ENCODE peak calls at places on chromosomes 6 and 20, in nine cellular contexts. U, A, S, F, X, K, W, P and J are unnamed samples.
A peak's percentile ranks its signal among the peaks of the same experiment; 100 is the strongest.

GRCh38 chr6:10682319-10682988 is 12.0 kb downstream of the C6orf52 start:
- DNase-seq in S (no peak), F (no peak), W (no peak), X (no peak), A (no peak), U (no peak), P (no peak), K (no peak), J (no peak)

GRCh38 chr6:101083533-101084172 is 202.5 kb upstream of the ASCC3 start:
- DNase-seq in U (peak; percentile 93), F (no peak), W (no peak), S (no peak), X (no peak), P (no peak), K (no peak), A (no peak), J (peak; percentile 46)

GRCh38 chr20:49957487-49957938 is 21.3 kb downstream of the RNF114 start:
- DNase-seq in K (no peak), W (no peak), U (peak; percentile 14), S (no peak), P (no peak), A (no peak), X (no peak), F (no peak), J (no peak)

GRCh38 chr20:432208-432607 is 24.1 kb downstream of the RBCK1 start:
- DNase-seq in X (no peak), P (no peak), W (no peak), U (no peak), A (no peak), S (no peak), F (no peak), K (no peak), J (no peak)

GRCh38 chr6:1616556-1617463 is 7.1 kb downstream of the FOXC1 start:
- DNase-seq in A (no peak), P (no peak), F (no peak), S (no peak), X (no peak), U (no peak), W (no peak), K (no peak), J (no peak)

GRCh38 chr20:50192364-50193168 is 1.9 kb downstream of the CEBPB start:
- DNase-seq in F (peak; percentile 69), S (peak; percentile 76), A (peak; percentile 80), W (peak; percentile 53), K (peak; percentile 73), P (peak; percentile 53), X (peak; percentile 94), U (peak; percentile 89), J (no peak)

GRCh38 chr6:128882991-128883571 is at the start of gene LAMA2:
- DNase-seq in W (peak; percentile 15), U (peak; percentile 64), A (no peak), X (peak; percentile 54), K (peak; percentile 52), P (peak; percentile 63), S (no peak), F (peak; percentile 87), J (no peak)

GRCh38 chr20:3563548-3564177 is 92.8 kb downstream of the ATRN start:
- DNase-seq in X (peak; percentile 45), K (no peak), U (peak; percentile 60), F (no peak), A (peak; percentile 1), W (peak; percentile 49), S (peak; percentile 9), P (no peak), J (peak; percentile 40)

GRCh38 chr6:43185391-43185790 is 3.4 kb downstream of the CUL9 start:
- DNase-seq in W (no peak), S (no peak), P (no peak), F (no peak), U (no peak), X (no peak), A (no peak), K (no peak), J (no peak)

GRCh38 chr20:61730631-61731362 is 334.9 kb downstream of the TAF4 start:
- DNase-seq in U (no peak), S (no peak), F (no peak), A (no peak), X (no peak), K (no peak), P (no peak), W (no peak), J (no peak)

GRCh38 chr6:54282186-54282585 is 26.1 kb upstream of the TINAG start:
- DNase-seq in F (no peak), S (no peak), X (peak; percentile 46), P (no peak), U (peak; percentile 92), W (no peak), K (peak; percentile 40), A (no peak), J (no peak)

GRCh38 chr20:37265152-37265551 is 3.5 kb upstream of the GHRH start:
- DNase-seq in X (no peak), U (no peak), P (no peak), W (no peak), K (no peak), F (no peak), S (peak; percentile 35), A (no peak), J (no peak)

GRCh38 chr6:126939784-126940183 is 178.7 kb upstream of the RSPO3 start:
- DNase-seq in K (no peak), P (no peak), X (no peak), F (no peak), U (no peak), S (no peak), A (no peak), W (no peak), J (no peak)

GRCh38 chr6:6315660-6316059 is 4.8 kb downstream of the F13A1 start:
- DNase-seq in F (peak; percentile 57), P (peak; percentile 53), W (peak; percentile 14), X (peak; percentile 3), K (peak; percentile 29), S (no peak), U (peak; percentile 4), A (peak; percentile 7), J (peak; percentile 40)

GRCh38 chr20:51966296-51966971 is 164.1 kb upstream of the SALL4 start:
- DNase-seq in S (peak; percentile 13), U (peak; percentile 71), P (peak; percentile 52), W (no peak), K (peak; percentile 59), F (peak; percentile 82), A (no peak), X (peak; percentile 60), J (peak; percentile 84)

GRCh38 chr6:12149944-12150510 is 137.9 kb downstream of the HIVEP1 start:
- DNase-seq in F (no peak), X (no peak), S (no peak), P (no peak), A (no peak), U (no peak), W (no peak), K (no peak), J (no peak)

GRCh38 chr6:168785720-168786511 is 344.9 kb downstream of the SMOC2 start:
- DNase-seq in X (no peak), W (no peak), F (no peak), P (no peak), A (no peak), U (no peak), S (no peak), K (no peak), J (no peak)

GRCh38 chr6:93416575-93417420 is 2.6 kb downstream of the EPHA7 start:
- DNase-seq in W (peak; percentile 77), K (no peak), X (no peak), F (peak; percentile 62), S (no peak), U (no peak), P (peak; percentile 48), A (no peak), J (no peak)

GRCh38 chr6:167424700-167425099 is 99.8 kb downstream of the TTLL2 start:
- DNase-seq in K (no peak), W (no peak), S (no peak), A (no peak), X (no peak), P (no peak), U (no peak), F (no peak), J (no peak)

GRCh38 chr6:7058250-7058923 is 49.4 kb upstream of the RREB1 start:
- DNase-seq in A (no peak), K (peak; percentile 80), W (peak; percentile 50), F (no peak), U (peak; percentile 96), X (peak; percentile 85), P (no peak), S (no peak), J (no peak)

GRCh38 chr20:1998193-1998520 is 4.3 kb upstream of the PDYN start:
- DNase-seq in K (no peak), F (peak; percentile 23), S (no peak), U (no peak), X (no peak), W (no peak), P (no peak), A (no peak), J (no peak)

GRCh38 chr6:150029749-150030148 is 4.4 kb upstream of the RAET1L start:
- DNase-seq in P (no peak), S (no peak), F (no peak), A (no peak), U (no peak), X (no peak), W (no peak), K (no peak), J (no peak)